ENCODE peak calls at places on chromosome 6, in seven cellular contexts. S, C, U, L, Y, V and K are unnamed samples.

GRCh38 chr6:112245511-112246203 is 8.7 kb downstream of the LAMA4 start:
- DNase-seq in S (no peak), C (no peak), U (no peak), L (no peak), Y (no peak), V (no peak), K (no peak)

GRCh38 chr6:20630136-20630535 is 95.9 kb downstream of the CDKAL1 start:
- DNase-seq in S (peak), C (no peak), U (no peak), L (no peak), Y (no peak), V (peak), K (no peak)

GRCh38 chr6:43771858-43772570 is 2.0 kb downstream of the VEGFA start:
- DNase-seq in S (peak), C (peak), U (peak), L (peak), Y (peak), V (peak), K (peak)

GRCh38 chr6:170512249-170512648 is 40.9 kb downstream of the PSMB1 start:
- DNase-seq in S (no peak), C (no peak), U (no peak), L (no peak), Y (no peak), V (no peak), K (no peak)

GRCh38 chr6:122956376-122956775 is 39.7 kb upstream of the CLVS2 start:
- DNase-seq in S (peak), C (no peak), U (no peak), L (no peak), Y (no peak), V (no peak), K (no peak)

GRCh38 chr6:79946242-79946641 is 1.1 kb downstream of the ELOVL4 start:
- DNase-seq in S (peak), C (no peak), U (no peak), L (no peak), Y (no peak), V (peak), K (no peak)

GRCh38 chr6:110629153-110629552 is 152.7 kb upstream of the SLC22A16 start:
- DNase-seq in S (no peak), C (no peak), U (no peak), L (no peak), Y (no peak), V (no peak), K (no peak)

GRCh38 chr6:42028234-42029061 is 21.9 kb upstream of the TAF8 start:
- DNase-seq in S (no peak), C (no peak), U (no peak), L (no peak), Y (no peak), V (no peak), K (no peak)

GRCh38 chr6:5905431-5906339 is 101.0 kb downstream of the NRN1 start:
- DNase-seq in S (no peak), C (peak), U (peak), L (peak), Y (peak), V (no peak), K (no peak)

GRCh38 chr6:3316818-3317217 is 58.1 kb downstream of the PSMG4 start:
- DNase-seq in S (no peak), C (no peak), U (no peak), L (peak), Y (no peak), V (no peak), K (no peak)

GRCh38 chr6:3316363-3316762 is 57.6 kb downstream of the PSMG4 start:
- DNase-seq in S (no peak), C (no peak), U (no peak), L (peak), Y (no peak), V (no peak), K (no peak)

GRCh38 chr6:3318821-3319540 is 60.2 kb downstream of the PSMG4 start:
- DNase-seq in S (no peak), C (no peak), U (no peak), L (peak), Y (no peak), V (no peak), K (no peak)

GRCh38 chr6:3318226-3318625 is 59.5 kb downstream of the PSMG4 start:
- DNase-seq in S (no peak), C (no peak), U (no peak), L (peak), Y (no peak), V (no peak), K (no peak)

GRCh38 chr6:3317741-3318211 is 59.0 kb downstream of the PSMG4 start:
- DNase-seq in S (no peak), C (no peak), U (no peak), L (peak), Y (no peak), V (no peak), K (no peak)
- H3K27ac ChIP-seq in S (no peak), C (no peak), U (no peak), L (no peak), Y (no peak), V (no peak), K (no peak)

GRCh38 chr6:16352821-16353438 is 114.5 kb downstream of the GMPR start:
- DNase-seq in S (no peak), C (no peak), U (no peak), L (no peak), Y (no peak), V (no peak), K (no peak)
- H3K27ac ChIP-seq in S (no peak), C (no peak), U (no peak), L (peak), Y (no peak), V (no peak), K (no peak)

DNA sequence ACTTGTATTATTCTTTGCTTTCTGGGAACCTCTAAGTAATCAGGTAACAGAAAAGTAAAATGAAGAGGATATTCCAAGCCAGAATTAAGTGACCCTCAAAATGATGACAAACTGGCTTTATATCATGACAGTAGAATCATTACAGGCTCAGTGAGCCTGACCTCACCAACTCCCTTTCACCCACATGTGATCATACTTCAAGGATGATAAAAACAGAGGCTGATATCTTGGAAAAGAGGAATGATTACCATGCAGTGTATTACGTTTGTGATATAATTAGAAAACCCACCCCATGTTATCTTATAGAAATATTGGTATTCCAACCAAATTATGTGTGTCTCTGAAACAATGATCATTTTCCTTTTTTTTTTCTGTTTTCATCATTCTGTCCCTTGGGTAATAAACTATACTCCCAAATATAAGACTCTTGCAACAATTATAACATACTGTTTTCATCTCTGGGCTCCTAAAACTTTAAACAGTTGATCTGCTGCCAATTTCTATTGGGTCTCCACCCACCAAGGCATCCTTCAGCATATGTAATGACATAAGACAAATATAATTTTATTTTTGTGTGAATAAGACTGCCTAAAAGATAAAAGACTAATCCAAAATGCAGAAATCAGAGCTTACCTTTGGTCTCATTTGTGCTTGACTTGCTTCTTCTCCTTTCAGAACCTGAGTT is 115.7 kb downstream of the DST start:
- DNase-seq in S (no peak), C (no peak), U (no peak), L (no peak), Y (no peak), V (no peak), K (no peak)
- H3K27ac ChIP-seq in S (no peak), C (peak), U (no peak), L (peak), Y (no peak), V (peak), K (no peak)

DNA sequence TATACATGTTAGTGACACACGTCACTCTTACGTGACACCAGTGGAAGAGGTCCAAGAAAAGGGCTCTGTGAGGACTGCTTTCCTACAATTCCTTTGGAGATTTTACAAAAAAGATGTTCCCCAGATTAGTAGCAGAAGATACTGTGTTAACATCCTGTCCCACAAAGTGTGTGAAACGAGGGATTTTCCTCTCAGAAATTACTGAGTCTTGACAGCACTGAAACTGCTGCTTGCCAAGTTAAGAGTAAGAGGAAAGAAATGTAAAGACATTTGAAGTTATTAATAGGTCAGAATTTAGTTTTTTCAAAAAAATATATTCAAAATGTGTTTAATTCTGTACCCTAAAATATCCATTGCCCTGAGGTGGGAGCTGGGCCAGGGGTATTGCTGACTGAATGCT is 58.8 kb upstream of the MAP7 start:
- DNase-seq in S (no peak), C (no peak), U (no peak), L (no peak), Y (no peak), V (no peak), K (no peak)
- H3K27ac ChIP-seq in S (no peak), C (no peak), U (no peak), L (peak), Y (peak), V (no peak), K (no peak)

DNA sequence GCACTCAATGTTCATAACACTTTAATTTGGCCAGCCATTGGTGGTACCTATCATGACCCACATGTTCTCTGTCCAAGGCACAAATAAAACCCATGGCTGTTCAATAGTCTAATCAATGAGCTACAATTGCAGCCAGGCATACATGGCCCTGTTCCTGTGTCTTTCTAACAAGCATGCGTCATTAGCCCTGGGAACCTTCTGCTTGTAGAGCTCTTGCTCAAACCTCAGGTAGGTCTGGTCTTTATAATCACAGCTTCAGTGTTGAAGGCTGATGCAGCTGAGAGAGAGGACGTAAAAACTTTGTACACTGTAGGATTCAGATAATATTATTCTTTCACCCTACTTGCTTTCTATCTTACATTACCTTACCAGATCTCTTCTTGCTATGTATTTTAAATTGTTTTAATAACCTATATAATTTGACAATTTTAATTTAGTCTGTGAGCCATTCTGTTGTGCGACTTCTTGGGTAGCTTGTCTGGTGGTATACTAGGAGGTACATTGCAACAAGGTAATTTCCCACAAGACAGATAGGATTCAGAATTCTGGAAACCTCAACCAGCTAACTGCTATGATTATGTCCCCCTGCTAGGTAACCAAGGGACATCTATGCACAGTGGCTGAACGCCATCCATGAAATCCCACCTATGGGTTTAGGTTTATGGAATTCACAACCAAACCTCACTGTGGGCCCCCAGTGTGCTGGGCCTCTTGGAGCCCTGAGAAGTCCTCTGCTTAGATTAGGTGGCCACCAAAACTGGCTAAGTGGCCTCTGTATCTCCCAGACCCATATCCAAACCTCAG is 55.4 kb upstream of the RIPOR2 start:
- DNase-seq in S (no peak), C (no peak), U (no peak), L (no peak), Y (no peak), V (no peak), K (no peak)
- H3K27ac ChIP-seq in S (no peak), C (no peak), U (no peak), L (no peak), Y (no peak), V (no peak), K (no peak)

GRCh38 chr6:32949113-32949512 is 3.8 kb downstream of the HLA-DMA start:
- DNase-seq in S (no peak), C (no peak), U (no peak), L (no peak), Y (no peak), V (no peak), K (no peak)
- H3K27ac ChIP-seq in S (no peak), C (no peak), U (no peak), L (no peak), Y (no peak), V (no peak), K (no peak)

DNA sequence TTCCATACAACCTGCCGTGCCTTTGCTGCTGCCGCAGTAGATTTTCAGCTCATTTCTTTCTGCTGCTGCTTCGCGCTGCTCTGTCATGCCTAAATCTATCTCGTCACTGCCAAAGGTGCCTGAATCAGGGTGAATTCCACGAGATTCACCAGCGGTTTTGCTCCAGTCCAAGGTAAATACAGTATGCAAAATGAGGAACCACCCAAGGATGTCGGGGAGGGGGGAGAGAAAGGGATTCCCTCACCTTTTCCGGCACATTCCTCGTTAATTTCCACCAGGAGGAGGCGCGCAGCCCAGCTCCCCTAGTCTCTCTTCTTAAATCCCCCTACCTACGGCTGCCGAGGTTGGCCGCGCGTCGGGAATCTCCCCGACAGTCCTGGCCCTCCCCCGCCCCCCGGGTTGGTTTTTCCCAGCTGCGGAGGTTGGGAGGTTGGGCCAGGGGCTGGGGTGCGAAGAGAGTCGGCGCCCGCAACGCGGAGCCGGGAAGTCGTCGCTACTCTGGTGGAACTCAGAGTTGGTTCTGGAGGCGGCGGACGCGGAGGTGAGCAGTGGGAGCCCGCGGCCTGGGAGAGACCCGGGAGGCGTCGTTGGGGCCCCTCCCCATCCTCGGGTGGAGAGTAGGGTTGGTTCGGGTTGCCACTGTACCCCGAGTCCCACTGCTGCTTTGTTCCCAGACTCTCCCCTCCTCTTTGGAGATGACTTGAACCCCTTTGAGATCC is at the start of gene TPBG:
- DNase-seq in S (peak), C (peak), U (peak), L (peak), Y (peak), V (peak), K (peak)
- H3K27ac ChIP-seq in S (peak), C (peak), U (no peak), L (peak), Y (peak), V (peak), K (peak)

GRCh38 chr6:83867043-83867442 is 7.6 kb downstream of the CYB5R4 start:
- DNase-seq in S (no peak), C (no peak), U (no peak), L (no peak), Y (no peak), V (no peak), K (no peak)
- H3K27ac ChIP-seq in S (no peak), C (no peak), U (no peak), L (no peak), Y (peak), V (no peak), K (peak)

DNA sequence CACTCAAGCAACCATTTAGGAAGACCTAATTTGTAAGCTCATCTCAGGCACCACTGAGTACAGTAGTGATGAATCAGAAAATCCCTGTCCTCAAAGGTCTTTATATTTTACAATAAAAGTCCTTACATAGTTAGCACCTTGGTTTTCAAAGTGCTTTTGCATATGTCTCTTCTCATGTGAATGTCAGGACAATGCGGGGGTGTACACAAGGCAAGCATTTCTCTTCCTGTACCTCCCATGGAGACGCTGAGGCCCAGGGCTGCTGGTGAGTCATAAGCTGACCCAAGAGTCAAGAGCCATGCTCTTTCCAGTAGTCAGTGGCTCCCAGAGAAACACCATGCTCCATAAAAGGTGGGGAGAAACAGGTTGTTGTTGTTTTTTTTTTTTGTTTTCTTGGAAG is 174.0 kb downstream of the GJA10 start:
- DNase-seq in S (no peak), C (no peak), U (no peak), L (no peak), Y (no peak), V (no peak), K (no peak)
- H3K27ac ChIP-seq in S (no peak), C (no peak), U (no peak), L (no peak), Y (no peak), V (no peak), K (no peak)

GRCh38 chr6:118625833-118626232 is 25.6 kb downstream of the CEP85L start:
- DNase-seq in S (no peak), C (no peak), U (no peak), L (no peak), Y (no peak), V (no peak), K (no peak)
- H3K27ac ChIP-seq in S (no peak), C (no peak), U (no peak), L (no peak), Y (no peak), V (no peak), K (no peak)